ENCODE peak calls at places on chromosomes 7 and 10, in seven cellular contexts. M is Caco-2, Z is psoas muscle, L is A549, B is GM20000, P is tibial nerve, H is astrocyte of the spinal cord. N is an unnamed sample.
A peak's percentile ranks its signal among the peaks of the same experiment; 100 is the strongest.

GRCh38 chr7:27747969-27748368 is 8.0 kb downstream of the TAX1BP1 start:
- DNase-seq in L (no peak), M (no peak), P (no peak), H (no peak), Z (no peak), B (no peak), N (no peak)

GRCh38 chr10:133327651-133328357 is 8.9 kb downstream of the CALY start:
- DNase-seq in Z (no peak), M (no peak), L (no peak), B (no peak), P (no peak), H (no peak), N (no peak)

GRCh38 chr7:109456116-109456515 is 886.4 kb downstream of the DNAJB9 start:
- DNase-seq in Z (no peak), P (no peak), L (no peak), H (no peak), B (no peak), M (no peak), N (no peak)

GRCh38 chr10:118332948-118333710 is 9.0 kb downstream of the FAM204A start:
- DNase-seq in P (no peak), M (no peak), H (no peak), Z (no peak), B (no peak), L (no peak), N (peak; percentile 18)

GRCh38 chr10:124381011-124381591 is 37.6 kb downstream of the OAT start:
- DNase-seq in H (peak; percentile 29), L (no peak), B (no peak), P (no peak), Z (no peak), M (no peak), N (no peak)

GRCh38 chr7:35716038-35716803 is 21.3 kb upstream of the HERPUD2 start:
- DNase-seq in P (no peak), M (no peak), Z (no peak), B (no peak), H (no peak), L (no peak), N (no peak)

GRCh38 chr10:131731780-131732630 is 168.8 kb upstream of the PPP2R2D start:
- DNase-seq in Z (no peak), M (no peak), P (no peak), L (no peak), B (no peak), H (no peak), N (no peak)

GRCh38 chr7:21771906-21772610 is 173.6 kb downstream of the CDCA7L start:
- DNase-seq in B (no peak), L (no peak), Z (no peak), H (no peak), M (no peak), P (no peak), N (no peak)

GRCh38 chr10:70880077-70880534 is 8.3 kb downstream of the PCBD1 start:
- DNase-seq in B (peak; percentile 81), L (peak; percentile 80), M (peak; percentile 91), H (peak; percentile 78), Z (peak; percentile 64), P (peak; percentile 88), N (peak; percentile 86)

GRCh38 chr10:68618234-68618633 is 58.1 kb downstream of the TET1 start:
- DNase-seq in L (no peak), Z (no peak), P (no peak), M (peak; percentile 60), B (no peak), H (no peak), N (no peak)

GRCh38 chr10:128080231-128080630 is 46.0 kb downstream of the MKI67 start:
- DNase-seq in H (no peak), M (no peak), B (no peak), P (no peak), L (no peak), Z (no peak), N (no peak)

GRCh38 chr7:90726120-90726519 is 130.0 kb downstream of the CDK14 start:
- DNase-seq in B (no peak), Z (no peak), L (no peak), H (no peak), M (no peak), P (no peak), N (no peak)

GRCh38 chr10:92222603-92223275 is 68.1 kb downstream of the CPEB3 start:
- DNase-seq in M (no peak), B (no peak), P (no peak), H (peak; percentile 59), Z (no peak), L (no peak), N (no peak)

GRCh38 chr7:128741491-128741890 is 2.3 kb downstream of the CALU start:
- DNase-seq in H (peak; percentile 4), Z (no peak), B (no peak), P (no peak), M (no peak), L (no peak), N (no peak)

GRCh38 chr10:126060232-126060935 is 164.0 kb downstream of the FANK1 start:
- DNase-seq in L (peak; percentile 63), B (no peak), P (peak; percentile 12), Z (peak; percentile 61), H (peak; percentile 88), M (no peak), N (no peak)

GRCh38 chr7:130369831-130370230 is 10.5 kb upstream of the CPA1 start:
- DNase-seq in Z (no peak), B (no peak), L (no peak), P (no peak), H (no peak), M (no peak), N (no peak)

GRCh38 chr7:114554781-114555537 is 140.3 kb downstream of the FOXP2 start:
- DNase-seq in B (peak; percentile 14), Z (no peak), L (peak; percentile 33), P (no peak), H (peak; percentile 29), M (no peak), N (peak; percentile 5)

GRCh38 chr10:119654540-119654939 is 3.4 kb downstream of the BAG3 start:
- DNase-seq in Z (peak; percentile 33), B (no peak), H (no peak), M (no peak), L (peak; percentile 56), P (no peak), N (peak; percentile 9)

GRCh38 chr10:119653209-119653608 is 2.0 kb downstream of the BAG3 start:
- DNase-seq in H (no peak), B (no peak), L (no peak), Z (no peak), M (no peak), P (no peak), N (no peak)

GRCh38 chr10:119651514-119652327 is 541 bp downstream of the BAG3 start:
- DNase-seq in P (no peak), Z (peak; percentile 49), M (peak; percentile 45), H (no peak), L (no peak), B (peak; percentile 52), N (peak; percentile 3)

GRCh38 chr10:119650692-119651513 is at the start of gene BAG3:
- DNase-seq in H (peak; percentile 92), Z (peak; percentile 95), B (peak; percentile 94), M (peak; percentile 90), P (peak; percentile 95), L (peak; percentile 88), N (peak; percentile 75)

GRCh38 chr10:119652361-119652760 is 1.2 kb downstream of the BAG3 start:
- DNase-seq in H (peak; percentile 74), B (peak; percentile 70), P (peak; percentile 32), Z (no peak), M (peak; percentile 30), L (peak; percentile 68), N (peak; percentile 5)
- TF ChIP-seq CTCF in H (peak; percentile 32), B (no peak), P (peak; percentile 44), Z (peak; percentile 10), M (no peak), L (peak; percentile 35), N (no peak)

DNA sequence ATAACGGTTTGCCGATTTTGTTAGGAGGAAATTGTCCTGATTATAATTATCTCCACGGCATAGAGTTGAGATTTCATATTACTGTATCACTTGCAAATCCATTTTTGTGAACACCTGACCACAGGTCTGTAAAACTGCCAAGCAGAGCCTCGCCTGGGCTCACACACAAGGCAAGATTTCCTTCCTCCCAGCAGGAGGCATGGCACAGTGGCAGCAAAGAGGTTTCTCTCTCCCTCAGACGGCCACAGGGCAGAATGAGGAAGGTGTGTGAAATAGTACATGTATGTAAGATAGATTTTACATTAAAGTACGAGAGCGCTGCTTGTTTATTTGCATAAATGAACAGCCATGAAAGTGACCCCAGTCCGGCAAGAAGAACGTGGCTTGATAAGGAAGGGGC is 130.1 kb downstream of the CELF2 start:
- DNase-seq in P (no peak), L (no peak), H (no peak), Z (no peak), B (no peak), M (no peak), N (no peak)
- TF ChIP-seq CTCF in P (no peak), L (no peak), H (no peak), Z (peak; percentile 14), B (no peak), M (no peak), N (no peak)

GRCh38 chr7:83468251-83468739 is 180.6 kb downstream of the SEMA3E start:
- DNase-seq in P (peak; percentile 65), B (peak; percentile 13), M (peak; percentile 35), H (peak; percentile 98), Z (peak; percentile 59), L (peak; percentile 96), N (peak; percentile 83)
- TF ChIP-seq CTCF in P (no peak), B (no peak), M (no peak), H (no peak), Z (no peak), L (no peak), N (no peak)

GRCh38 chr7:101816499-101817030 is 861 bp upstream of the CUX1 start:
- DNase-seq in Z (peak; percentile 64), B (peak; percentile 87), L (peak; percentile 52), P (no peak), M (peak; percentile 81), H (no peak), N (peak; percentile 55)

GRCh38 chr7:101814081-101814995 is 3.1 kb upstream of the CUX1 start:
- DNase-seq in H (peak; percentile 50), B (peak; percentile 92), L (peak; percentile 70), P (no peak), M (peak; percentile 90), Z (peak; percentile 65), N (peak; percentile 66)

GRCh38 chr7:101817031-101817929 is at the start of gene CUX1:
- DNase-seq in P (no peak), H (no peak), M (peak; percentile 61), L (peak; percentile 60), Z (peak; percentile 30), B (peak; percentile 73), N (peak; percentile 11)

GRCh38 chr7:101814996-101815825 is 2.2 kb upstream of the CUX1 start:
- DNase-seq in M (peak; percentile 83), Z (peak; percentile 42), H (no peak), L (peak; percentile 50), P (no peak), B (peak; percentile 90), N (peak; percentile 47)

DNA sequence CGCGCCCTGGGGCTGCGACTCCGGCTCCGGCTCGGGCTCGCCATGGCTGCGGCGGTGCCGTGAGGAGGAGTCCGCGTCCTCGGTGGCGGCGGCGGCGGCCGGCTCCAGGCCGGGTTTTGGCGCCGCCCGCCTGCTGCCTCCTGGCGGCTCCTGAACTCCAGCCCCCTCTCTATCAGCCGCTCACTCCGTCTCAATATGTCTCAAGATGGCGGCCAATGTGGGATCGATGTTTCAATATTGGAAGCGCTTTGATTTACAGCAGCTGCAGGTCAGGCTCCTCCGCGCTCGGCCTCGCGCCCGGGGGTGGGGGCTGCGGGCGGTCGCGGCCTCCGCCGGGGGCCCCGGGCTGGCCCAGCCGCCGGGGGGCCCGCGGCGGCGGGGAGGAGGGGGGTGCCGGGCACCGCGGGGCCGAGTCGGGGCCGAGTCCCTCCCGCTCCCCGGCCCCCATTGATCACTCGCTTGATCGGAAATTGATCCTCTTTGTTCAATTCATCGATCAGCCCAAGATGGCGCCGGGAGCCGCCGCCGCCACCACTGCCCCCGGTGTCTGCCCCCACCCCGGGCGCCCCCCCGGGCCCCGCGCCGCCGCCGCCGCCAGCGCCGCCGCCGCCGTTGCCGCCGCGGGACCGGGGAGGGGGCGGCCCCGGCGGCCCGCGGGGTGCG is 1.5 kb upstream of the CUX1 start:
- DNase-seq in L (peak; percentile 84), H (peak; percentile 80), P (peak; percentile 62), B (peak; percentile 95), M (peak; percentile 86), Z (peak; percentile 76), N (peak; percentile 66)
- TF ChIP-seq CTCF in L (peak; percentile 52), H (peak; percentile 12), P (peak; percentile 42), B (no peak), M (no peak), Z (peak; percentile 34), N (no peak)

N was measured in Calu3.